ENCODE peak calls at places on chromosome 20, in six cellular contexts. Y is GM12892, P is HepG2, R is GM12891, N is GM12878, Q is SK-N-SH. E is an unnamed sample.

GRCh38 chr20:1860446-1860845 is 34.8 kb upstream of the SIRPA start:
- DNase-seq in Y (no peak), P (no peak), R (no peak), N (no peak), Q (no peak), E (no peak)

GRCh38 chr20:44066645-44067606 is 120.1 kb downstream of the JPH2 start:
- DNase-seq in Y (no peak), P (no peak), R (no peak), N (no peak), Q (peak), E (no peak)

GRCh38 chr20:2814076-2814475 is 711 bp upstream of the C20orf141 start:
- DNase-seq in Y (no peak), P (no peak), R (no peak), N (no peak), Q (peak), E (no peak)

GRCh38 chr20:62143976-62144825 is 632 bp downstream of the SS18L1 start:
- DNase-seq in Y (peak), P (peak), R (no peak), N (no peak), Q (peak), E (no peak)

GRCh38 chr20:44138859-44139258 is 48.1 kb downstream of the JPH2 start:
- DNase-seq in Y (no peak), P (no peak), R (no peak), N (no peak), Q (no peak), E (no peak)

GRCh38 chr20:1376453-1377270 is 16.2 kb downstream of the FKBP1A start:
- DNase-seq in Y (no peak), P (no peak), R (no peak), N (no peak), Q (no peak), E (no peak)

GRCh38 chr20:815914-816606 is 17.5 kb upstream of the FAM110A start:
- DNase-seq in Y (peak), P (peak), R (peak), N (no peak), Q (peak), E (peak)

GRCh38 chr20:32153771-32154170 is 44.3 kb downstream of the TM9SF4 start:
- DNase-seq in Y (no peak), P (no peak), R (no peak), N (no peak), Q (no peak), E (no peak)

GRCh38 chr20:34643919-34644318 is 33.0 kb downstream of the PIGU start:
- DNase-seq in Y (no peak), P (no peak), R (no peak), N (no peak), Q (no peak), E (no peak)

GRCh38 chr20:835220-836045 is 1.9 kb downstream of the FAM110A start:
- DNase-seq in Y (no peak), P (no peak), R (no peak), N (no peak), Q (no peak), E (no peak)

GRCh38 chr20:23879811-23880374 is 345 bp upstream of the CST5 start:
- DNase-seq in Y (no peak), P (peak), R (no peak), N (no peak), Q (no peak), E (no peak)

GRCh38 chr20:37559312-37560027 is 31.8 kb upstream of the BLCAP start:
- DNase-seq in Y (no peak), P (no peak), R (no peak), N (no peak), Q (no peak), E (no peak)

GRCh38 chr20:31909253-31910070 is 39.0 kb downstream of the TTLL9 start:
- DNase-seq in Y (no peak), P (no peak), R (no peak), N (no peak), Q (no peak), E (no peak)

GRCh38 chr20:39861381-39861780 is 827.7 kb downstream of the MAFB start:
- DNase-seq in Y (no peak), P (no peak), R (no peak), N (no peak), Q (no peak), E (no peak)

GRCh38 chr20:35296101-35296554 is 3.9 kb upstream of the FAM83C start:
- DNase-seq in Y (no peak), P (no peak), R (no peak), N (no peak), Q (peak), E (no peak)

GRCh38 chr20:63808145-63808724 is 22.8 kb downstream of the ZBTB46 start:
- DNase-seq in Y (no peak), P (no peak), R (no peak), N (no peak), Q (no peak), E (no peak)

GRCh38 chr20:35121186-35121585 is 25.9 kb downstream of the EDEM2 start:
- DNase-seq in Y (no peak), P (no peak), R (no peak), N (no peak), Q (no peak), E (no peak)

GRCh38 chr20:46205349-46205748 is 87.2 kb downstream of the CD40 start:
- DNase-seq in Y (no peak), P (no peak), R (no peak), N (no peak), Q (no peak), E (no peak)

GRCh38 chr20:11468880-11469279 is 448.8 kb upstream of the BTBD3 start:
- DNase-seq in Y (no peak), P (no peak), R (no peak), N (no peak), Q (no peak), E (no peak)

GRCh38 chr20:46013826-46014516 is 5.3 kb downstream of the MMP9 start:
- DNase-seq in Y (peak), P (peak), R (peak), N (no peak), Q (peak), E (no peak)

GRCh38 chr20:45987108-45987780 is 15.2 kb upstream of the ZNF335 start:
- DNase-seq in Y (peak), P (peak), R (peak), N (no peak), Q (peak), E (no peak)

GRCh38 chr20:19936801-19937583 is 80.2 kb upstream of the NAA20 start:
- DNase-seq in Y (no peak), P (no peak), R (no peak), N (no peak), Q (no peak), E (no peak)

GRCh38 chr20:8969062-8969694 is 99.7 kb upstream of the PLCB4 start:
- DNase-seq in Y (no peak), P (no peak), R (no peak), N (no peak), Q (no peak), E (no peak)

GRCh38 chr20:4383966-4384365 is 337.7 kb upstream of the PRND start:
- DNase-seq in Y (no peak), P (no peak), R (no peak), N (no peak), Q (no peak), E (no peak)

GRCh38 chr20:63973636-63974401 is 4.1 kb upstream of the ZNF512B start:
- DNase-seq in Y (peak), P (peak), R (peak), N (no peak), Q (peak), E (no peak)

GRCh38 chr20:25009218-25010145 is 16.9 kb upstream of the APMAP start:
- DNase-seq in Y (no peak), P (no peak), R (no peak), N (no peak), Q (no peak), E (no peak)
- TF ChIP-seq TAF1 in Y (no peak), P (no peak), R (no peak), N (no peak), Q (no peak), E (no peak)

DNA sequence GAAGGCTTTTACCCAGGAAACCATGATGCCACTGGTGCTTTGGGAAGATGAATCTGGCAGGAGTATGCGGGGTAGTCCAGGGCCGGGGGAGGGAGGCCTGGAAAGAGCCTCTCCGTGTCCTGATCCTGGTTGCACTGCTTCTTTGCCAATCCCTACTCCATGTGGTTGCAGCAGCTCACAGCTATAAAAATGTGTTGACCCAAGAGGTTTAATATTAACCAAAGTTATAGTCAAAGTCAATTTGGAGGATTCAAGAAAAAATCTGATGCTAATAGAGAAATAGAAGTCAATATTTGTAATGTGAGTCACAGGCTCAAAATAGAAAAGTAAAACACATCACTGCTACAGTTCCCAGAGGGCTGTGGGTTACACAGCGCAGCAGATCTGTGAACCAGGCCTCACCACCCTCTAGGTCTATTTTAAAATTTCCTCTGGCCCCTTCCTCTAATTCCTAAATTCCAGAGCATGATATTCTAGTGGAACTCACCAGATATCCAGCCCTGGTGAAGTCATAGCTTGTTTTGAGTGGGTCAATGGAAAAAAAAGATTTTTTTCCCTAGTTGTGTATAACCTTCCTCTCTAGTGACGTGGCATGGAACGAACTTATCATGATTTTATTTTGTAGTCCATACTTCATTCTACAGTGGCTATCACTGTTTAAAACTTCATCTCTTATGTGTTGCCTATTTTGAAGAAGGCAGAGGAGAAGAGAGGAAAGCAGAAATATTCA is 63.2 kb upstream of the BMP2 start:
- DNase-seq in Y (no peak), P (peak), R (no peak), N (no peak), Q (no peak), E (no peak)
- TF ChIP-seq TAF1 in Y (no peak), P (no peak), R (no peak), N (no peak), Q (no peak), E (no peak)

DNA sequence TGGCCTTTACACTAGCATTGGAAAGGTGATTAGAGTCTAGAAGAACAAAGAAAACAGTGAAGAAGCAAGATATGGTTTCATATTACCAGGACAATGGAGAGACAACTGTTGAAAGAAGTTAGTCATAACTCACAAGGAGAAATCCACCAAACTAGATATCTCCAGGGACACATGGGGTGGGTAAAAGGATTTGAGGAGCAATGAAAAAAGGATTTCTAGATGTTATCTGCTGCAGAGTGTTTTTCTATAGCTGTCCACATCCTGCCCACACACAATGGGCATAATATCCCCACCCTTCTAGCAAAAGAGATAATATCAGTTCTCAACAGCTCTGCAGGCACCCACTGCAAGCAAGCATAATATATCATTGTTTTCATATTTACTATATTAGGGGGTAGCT is 303.1 kb downstream of the HAO1 start:
- DNase-seq in Y (no peak), P (no peak), R (no peak), N (no peak), Q (no peak), E (no peak)
- TF ChIP-seq TAF1 in Y (no peak), P (no peak), R (no peak), N (no peak), Q (no peak), E (no peak)

DNA sequence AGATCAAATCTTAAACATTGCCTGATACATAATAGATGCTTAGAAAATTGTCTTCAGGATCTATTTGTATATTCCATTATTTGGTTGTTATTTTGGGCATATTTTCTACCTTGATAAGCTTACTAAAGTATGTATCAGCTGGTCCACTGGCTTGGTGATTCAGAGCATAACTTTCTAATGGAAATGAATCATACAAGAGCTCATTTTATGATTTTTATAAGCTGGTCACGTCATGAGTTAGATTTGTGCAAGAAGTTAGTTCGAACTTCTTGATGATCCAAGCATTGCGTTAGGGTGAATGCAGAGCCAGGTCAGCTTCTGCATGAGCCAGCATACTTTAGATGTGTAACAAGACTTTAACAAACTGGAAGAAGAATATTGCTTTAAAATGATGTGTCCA is 144.5 kb upstream of the FLRT3 start:
- DNase-seq in Y (no peak), P (no peak), R (no peak), N (no peak), Q (no peak), E (no peak)
- TF ChIP-seq TAF1 in Y (no peak), P (no peak), R (no peak), N (no peak), Q (no peak), E (no peak)

DNA sequence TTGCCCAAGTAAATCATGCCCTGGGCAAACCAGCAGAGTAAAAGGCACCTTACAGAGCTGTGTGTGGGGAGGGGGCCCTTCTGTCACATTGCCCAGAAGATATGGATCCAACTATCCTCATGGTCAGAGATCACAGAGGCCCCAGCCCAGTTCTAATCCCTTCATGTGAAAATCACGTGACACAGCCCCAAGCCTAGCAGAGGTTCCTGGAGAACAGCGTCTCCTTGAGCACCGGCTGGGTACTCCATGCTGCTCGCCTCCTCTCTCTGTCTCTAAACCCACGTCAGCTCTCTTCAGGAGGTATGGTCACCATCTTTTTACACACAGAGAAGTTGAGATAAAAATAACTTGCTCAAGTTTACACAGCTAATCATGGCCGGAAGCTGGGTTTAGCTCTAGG is 230.2 kb downstream of the ANKRD60 start:
- DNase-seq in Y (no peak), P (no peak), R (no peak), N (no peak), Q (no peak), E (no peak)
- TF ChIP-seq TAF1 in Y (no peak), P (no peak), R (no peak), N (no peak), Q (no peak), E (no peak)

GRCh38 chr20:49614338-49615050 is 46.6 kb upstream of the PTGIS start:
- DNase-seq in Y (no peak), P (peak), R (no peak), N (no peak), Q (no peak), E (no peak)

GRCh38 chr20:49607568-49607967 is 39.6 kb upstream of the PTGIS start:
- DNase-seq in Y (no peak), P (no peak), R (no peak), N (no peak), Q (no peak), E (no peak)

GRCh38 chr20:49608752-49609670 is 41.1 kb upstream of the PTGIS start:
- DNase-seq in Y (peak), P (peak), R (peak), N (no peak), Q (peak), E (peak)

GRCh38 chr20:49612127-49612738 is 44.3 kb upstream of the PTGIS start:
- DNase-seq in Y (no peak), P (peak), R (no peak), N (no peak), Q (no peak), E (no peak)

DNA sequence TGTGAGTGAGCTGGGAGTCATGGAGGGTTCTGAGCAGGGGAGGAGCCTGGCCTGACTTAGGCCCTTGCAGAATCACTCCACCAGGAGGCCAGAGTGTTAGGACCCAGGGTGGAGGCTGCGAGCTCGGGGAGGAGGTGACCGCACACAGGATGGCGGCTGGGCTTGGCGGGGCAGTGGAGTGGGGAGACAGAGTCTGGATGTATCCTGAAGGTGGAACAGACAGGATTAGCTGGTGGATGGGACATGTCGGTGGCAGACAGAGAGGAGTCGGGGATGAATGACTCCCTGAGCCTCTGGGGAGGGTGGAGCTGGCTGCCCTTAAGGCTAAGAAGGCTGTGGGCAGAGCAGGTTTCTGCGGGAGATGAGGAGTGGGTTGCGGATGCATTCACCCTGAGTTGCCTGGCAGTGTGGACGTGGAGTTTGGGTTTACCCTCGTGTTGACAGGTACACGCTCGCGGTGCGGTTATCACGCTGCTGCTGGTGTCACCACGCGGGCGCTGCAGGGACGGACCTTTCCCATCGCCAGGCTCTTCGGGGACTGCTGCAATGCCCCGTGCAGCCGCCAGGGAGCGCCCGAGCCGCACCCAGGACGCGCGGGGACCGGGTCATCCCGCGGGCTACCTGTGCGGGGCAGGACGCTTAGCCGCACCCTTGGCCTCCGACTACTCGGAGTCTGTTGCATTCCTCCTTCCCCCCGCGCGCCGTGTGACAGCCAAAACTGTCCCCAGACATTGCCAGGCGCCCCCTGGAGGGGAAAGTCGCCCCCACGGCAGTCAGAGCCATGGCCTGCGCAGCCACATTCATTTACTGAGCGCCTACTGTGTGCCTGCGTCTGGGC is 43.0 kb upstream of the PTGIS start:
- DNase-seq in Y (peak), P (peak), R (peak), N (no peak), Q (peak), E (peak)
- TF ChIP-seq TAF1 in Y (no peak), P (peak), R (no peak), N (no peak), Q (no peak), E (no peak)